ENCODE peak calls at places on chromosomes 1 and 21, in five cellular contexts. One of them, this sample, is unnamed.

GRCh38 chr1:1630191-1630964 is 1.6 kb upstream of the MMP23B start:
- DNase-seq in Panc1: no peak
- DNase-seq in brain microvascular endothelial cell: peak
- DNase-seq in left ventricle myocardium inferior: peak
- DNase-seq in cardiac fibroblast: peak
- DNase-seq in this sample: no peak

GRCh38 chr1:98119793-98120192 is 199.0 kb upstream of the DPYD start:
- DNase-seq in cardiac fibroblast: peak
- DNase-seq in brain microvascular endothelial cell: no peak
- DNase-seq in left ventricle myocardium inferior: no peak
- DNase-seq in Panc1: no peak
- DNase-seq in this sample: no peak

GRCh38 chr1:109214695-109215623 is 1.2 kb downstream of the SARS1 start:
- DNase-seq in cardiac fibroblast: peak
- DNase-seq in Panc1: no peak
- DNase-seq in brain microvascular endothelial cell: peak
- DNase-seq in left ventricle myocardium inferior: no peak
- DNase-seq in this sample: peak

GRCh38 chr1:47325530-47325929 is 8.1 kb upstream of the CMPK1 start:
- DNase-seq in cardiac fibroblast: peak
- DNase-seq in Panc1: no peak
- DNase-seq in brain microvascular endothelial cell: no peak
- DNase-seq in left ventricle myocardium inferior: no peak
- DNase-seq in this sample: no peak

GRCh38 chr1:164671597-164672327 is 112.8 kb downstream of the PBX1 start:
- DNase-seq in brain microvascular endothelial cell: no peak
- DNase-seq in left ventricle myocardium inferior: no peak
- DNase-seq in Panc1: no peak
- DNase-seq in cardiac fibroblast: no peak
- DNase-seq in this sample: no peak

GRCh38 chr1:95122151-95122697 is 5.1 kb downstream of the TLCD4 start:
- DNase-seq in cardiac fibroblast: no peak
- DNase-seq in Panc1: no peak
- DNase-seq in left ventricle myocardium inferior: no peak
- DNase-seq in brain microvascular endothelial cell: no peak
- DNase-seq in this sample: no peak

GRCh38 chr1:43334453-43335205 is 3.0 kb upstream of the MPL start:
- DNase-seq in cardiac fibroblast: no peak
- DNase-seq in left ventricle myocardium inferior: no peak
- DNase-seq in brain microvascular endothelial cell: no peak
- DNase-seq in Panc1: no peak
- DNase-seq in this sample: no peak

GRCh38 chr1:180157108-180157507 is 2.4 kb downstream of the QSOX1 start:
- DNase-seq in Panc1: no peak
- DNase-seq in cardiac fibroblast: no peak
- DNase-seq in brain microvascular endothelial cell: peak
- DNase-seq in left ventricle myocardium inferior: no peak
- DNase-seq in this sample: no peak

GRCh38 chr1:41724248-41724647 is 194.5 kb downstream of the HIVEP3 start:
- DNase-seq in brain microvascular endothelial cell: no peak
- DNase-seq in left ventricle myocardium inferior: no peak
- DNase-seq in Panc1: no peak
- DNase-seq in cardiac fibroblast: peak
- DNase-seq in this sample: no peak

GRCh38 chr1:218346391-218347204 is 1.5 kb downstream of the TGFB2 start:
- DNase-seq in Panc1: no peak
- DNase-seq in cardiac fibroblast: peak
- DNase-seq in brain microvascular endothelial cell: no peak
- DNase-seq in left ventricle myocardium inferior: no peak
- DNase-seq in this sample: no peak

GRCh38 chr1:22518379-22518778 is 44.9 kb upstream of the EPHA8 start:
- DNase-seq in left ventricle myocardium inferior: no peak
- DNase-seq in brain microvascular endothelial cell: no peak
- DNase-seq in cardiac fibroblast: no peak
- DNase-seq in Panc1: no peak
- DNase-seq in this sample: no peak

GRCh38 chr1:5847013-5847654 is 145.1 kb downstream of the NPHP4 start:
- DNase-seq in brain microvascular endothelial cell: peak
- DNase-seq in Panc1: no peak
- DNase-seq in cardiac fibroblast: peak
- DNase-seq in left ventricle myocardium inferior: no peak
- DNase-seq in this sample: no peak

GRCh38 chr1:220680085-220680687 is 10.0 kb upstream of the C1orf115 start:
- DNase-seq in left ventricle myocardium inferior: no peak
- DNase-seq in brain microvascular endothelial cell: no peak
- DNase-seq in Panc1: peak
- DNase-seq in cardiac fibroblast: peak
- DNase-seq in this sample: no peak

GRCh38 chr21:36423772-36424433 is 38.7 kb downstream of the CHAF1B start:
- DNase-seq in Panc1: no peak
- DNase-seq in cardiac fibroblast: no peak
- DNase-seq in brain microvascular endothelial cell: no peak
- DNase-seq in left ventricle myocardium inferior: no peak
- DNase-seq in this sample: no peak

GRCh38 chr1:220007438-220007837 is 38.9 kb downstream of the EPRS1 start:
- DNase-seq in Panc1: no peak
- DNase-seq in cardiac fibroblast: peak
- DNase-seq in left ventricle myocardium inferior: no peak
- DNase-seq in brain microvascular endothelial cell: no peak
- DNase-seq in this sample: no peak

GRCh38 chr1:156865865-156866678 is 5.4 kb downstream of the NTRK1 start:
- DNase-seq in cardiac fibroblast: no peak
- DNase-seq in left ventricle myocardium inferior: no peak
- DNase-seq in Panc1: no peak
- DNase-seq in brain microvascular endothelial cell: no peak
- DNase-seq in this sample: no peak

GRCh38 chr1:231603598-231604275 is 22.9 kb upstream of the DISC1 start:
- DNase-seq in cardiac fibroblast: peak
- DNase-seq in brain microvascular endothelial cell: peak
- DNase-seq in left ventricle myocardium inferior: no peak
- DNase-seq in Panc1: peak
- DNase-seq in this sample: peak

GRCh38 chr21:42411891-42412635 is 8.4 kb downstream of the UBASH3A start:
- DNase-seq in Panc1: no peak
- DNase-seq in left ventricle myocardium inferior: no peak
- DNase-seq in cardiac fibroblast: no peak
- DNase-seq in brain microvascular endothelial cell: peak
- DNase-seq in this sample: no peak

GRCh38 chr1:189269011-189269410 is 1208.7 kb downstream of the BRINP3 start:
- DNase-seq in cardiac fibroblast: peak
- DNase-seq in left ventricle myocardium inferior: no peak
- DNase-seq in Panc1: no peak
- DNase-seq in brain microvascular endothelial cell: no peak
- DNase-seq in this sample: no peak

GRCh38 chr1:150362721-150363425 is 1.1 kb upstream of the RPRD2 start:
- DNase-seq in cardiac fibroblast: no peak
- DNase-seq in brain microvascular endothelial cell: no peak
- DNase-seq in left ventricle myocardium inferior: no peak
- DNase-seq in Panc1: no peak
- DNase-seq in this sample: no peak

GRCh38 chr1:5975133-5975880 is 16.9 kb downstream of the NPHP4 start:
- DNase-seq in brain microvascular endothelial cell: peak
- DNase-seq in left ventricle myocardium inferior: peak
- DNase-seq in cardiac fibroblast: peak
- DNase-seq in Panc1: no peak
- DNase-seq in this sample: no peak

GRCh38 chr1:165364432-165365133 is 8.1 kb upstream of the LMX1A start:
- DNase-seq in Panc1: no peak
- DNase-seq in cardiac fibroblast: no peak
- DNase-seq in brain microvascular endothelial cell: no peak
- DNase-seq in left ventricle myocardium inferior: peak
- DNase-seq in this sample: no peak

DNA sequence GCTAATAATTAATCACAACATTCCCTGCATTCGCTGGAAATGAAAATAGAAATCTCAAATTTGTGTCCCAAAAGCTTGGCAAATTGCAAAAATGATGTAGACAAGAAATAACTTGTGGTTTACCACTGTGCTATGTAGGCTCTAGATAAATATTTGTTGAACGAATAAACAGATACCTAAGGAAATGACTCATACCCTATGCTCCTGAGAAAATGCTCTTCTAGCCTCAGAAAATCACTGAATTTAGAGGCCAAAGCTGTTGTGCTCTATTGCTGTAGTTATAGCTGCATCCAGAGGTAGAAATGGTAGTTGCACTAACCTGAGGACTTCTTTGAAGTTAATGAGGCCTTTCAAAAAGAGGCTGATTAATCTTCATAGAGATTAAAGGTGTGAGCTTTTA is 142.0 kb upstream of the ZNHIT6 start:
- DNase-seq in Panc1: peak
- DNase-seq in cardiac fibroblast: peak
- DNase-seq in brain microvascular endothelial cell: peak
- DNase-seq in left ventricle myocardium inferior: no peak
- DNase-seq in this sample: peak
- TF ChIP-seq CTCF in Panc1: peak
- TF ChIP-seq CTCF in cardiac fibroblast: peak
- TF ChIP-seq CTCF in brain microvascular endothelial cell: peak
- TF ChIP-seq CTCF in left ventricle myocardium inferior: no peak
- TF ChIP-seq CTCF in this sample: peak

DNA sequence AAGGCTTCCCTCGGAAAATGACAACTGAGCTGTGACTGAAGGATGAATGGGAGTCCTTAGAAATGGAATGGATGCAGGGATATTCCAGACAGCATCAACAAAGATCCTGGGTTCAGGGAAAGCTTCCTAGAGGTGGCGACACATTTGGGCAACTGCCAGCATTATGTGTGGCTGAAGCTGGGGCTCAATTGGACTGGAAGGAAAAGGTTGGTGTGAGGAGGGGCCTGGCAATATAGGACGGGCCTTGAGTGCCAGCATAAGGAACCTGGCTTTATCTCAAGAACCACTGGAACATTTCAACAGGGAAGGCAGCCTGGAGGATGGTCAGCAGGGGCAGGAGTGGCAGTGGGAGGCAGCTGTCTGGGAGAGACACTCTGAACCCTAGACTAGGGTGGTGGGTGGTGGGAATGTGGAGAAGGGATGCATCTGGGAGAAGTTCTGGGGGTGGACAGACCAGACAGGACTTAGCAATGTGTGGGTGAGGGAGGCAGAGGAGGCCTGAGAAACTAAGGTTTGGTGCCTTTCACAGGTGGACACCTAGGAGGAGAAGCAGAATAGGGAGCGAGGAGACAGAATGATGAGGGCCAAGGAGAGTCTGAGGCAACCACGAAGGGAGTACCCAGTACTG is 3.5 kb downstream of the SH3BGRL3 start:
- DNase-seq in Panc1: no peak
- DNase-seq in cardiac fibroblast: no peak
- DNase-seq in left ventricle myocardium inferior: no peak
- DNase-seq in brain microvascular endothelial cell: no peak
- DNase-seq in this sample: no peak
- H3K4me3 ChIP-seq in Panc1: no peak
- H3K4me3 ChIP-seq in cardiac fibroblast: no peak
- H3K4me3 ChIP-seq in left ventricle myocardium inferior: no peak
- H3K4me3 ChIP-seq in brain microvascular endothelial cell: no peak
- H3K4me3 ChIP-seq in this sample: no peak

DNA sequence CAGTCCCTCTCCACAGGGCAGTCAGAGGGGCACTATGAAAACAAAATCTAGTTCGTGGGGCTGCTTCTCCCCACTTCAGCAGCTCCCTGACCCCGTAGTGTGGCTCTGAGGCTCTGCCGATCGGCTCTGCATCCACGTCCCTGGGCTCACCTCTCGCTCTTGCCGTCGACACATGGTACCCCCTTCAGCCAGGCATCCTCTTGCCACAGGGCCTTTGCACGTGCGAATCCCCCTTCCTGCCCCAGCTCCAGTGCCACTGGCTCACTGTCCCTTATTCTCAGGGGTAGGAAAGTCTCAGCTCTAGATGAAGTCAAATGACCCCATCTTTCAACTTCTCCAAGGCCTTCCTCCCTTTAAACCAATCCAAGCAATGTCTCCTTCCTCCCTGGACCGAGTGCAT is 72.7 kb downstream of the KLHDC7A start:
- DNase-seq in left ventricle myocardium inferior: no peak
- DNase-seq in Panc1: no peak
- DNase-seq in cardiac fibroblast: no peak
- DNase-seq in brain microvascular endothelial cell: no peak
- DNase-seq in this sample: no peak
- TF ChIP-seq CTCF in left ventricle myocardium inferior: no peak
- TF ChIP-seq CTCF in Panc1: no peak
- TF ChIP-seq CTCF in cardiac fibroblast: no peak
- TF ChIP-seq CTCF in brain microvascular endothelial cell: no peak
- TF ChIP-seq CTCF in this sample: no peak

DNA sequence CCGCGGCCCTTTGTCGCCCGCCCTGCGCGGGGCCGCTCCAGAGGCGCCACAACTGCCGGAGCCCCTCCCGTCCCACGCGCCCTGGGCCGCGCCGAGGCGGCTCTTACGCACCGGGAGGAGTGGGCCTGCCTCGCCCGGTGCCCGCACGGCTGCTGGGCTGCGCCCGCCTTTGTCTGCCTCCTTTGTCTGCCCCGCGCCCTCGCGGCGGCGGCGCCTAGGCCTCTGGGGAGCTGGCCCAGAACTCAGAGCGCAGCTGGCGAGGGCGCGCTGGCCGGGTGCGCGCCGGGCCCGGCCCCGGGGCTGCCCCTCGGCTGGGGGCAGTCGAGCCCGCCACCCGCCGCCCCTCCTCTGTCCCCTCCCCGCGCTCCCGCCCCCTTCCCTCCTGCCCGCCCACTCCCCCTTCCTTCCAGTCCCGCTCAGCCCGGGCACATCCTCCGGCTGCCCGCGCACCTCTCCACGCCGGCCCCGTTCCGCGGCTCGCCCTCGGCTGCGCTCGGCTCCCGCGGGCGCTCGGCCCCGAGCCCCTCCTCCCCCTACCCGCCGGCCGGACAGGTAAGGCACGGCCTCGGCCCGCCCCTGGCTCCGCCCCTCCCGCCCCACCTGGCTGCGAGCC is at the start of gene DRAXIN:
- DNase-seq in brain microvascular endothelial cell: no peak
- DNase-seq in cardiac fibroblast: no peak
- DNase-seq in left ventricle myocardium inferior: no peak
- DNase-seq in Panc1: no peak
- DNase-seq in this sample: no peak
- H3K4me3 ChIP-seq in brain microvascular endothelial cell: no peak
- H3K4me3 ChIP-seq in cardiac fibroblast: no peak
- H3K4me3 ChIP-seq in left ventricle myocardium inferior: peak
- H3K4me3 ChIP-seq in Panc1: peak
- H3K4me3 ChIP-seq in this sample: peak

This sample was measured in epithelial cell of proximal tubule.